ENCODE peak calls at places on chromosomes 2 and 18, in four cellular contexts. M, A, S and Y are unnamed samples. For H3K4me1, the result is how much of the 10 kb centered on the place peaks cover.

GRCh38 chr2:26572589-26572988 is 68.6 kb downstream of the CIB4 start:
- DNase-seq in M (no peak), A (peak), S (no peak), Y (no peak)

GRCh38 chr18:45688834-45689233 is 35.1 kb upstream of the SLC14A1 start:
- DNase-seq in M (no peak), A (no peak), S (no peak), Y (no peak)

GRCh38 chr2:20577495-20578235 is 73.2 kb downstream of the HS1BP3 start:
- DNase-seq in M (no peak), A (no peak), S (no peak), Y (no peak)

GRCh38 chr2:200812122-200813022 is 662 bp downstream of the BZW1 start:
- DNase-seq in M (no peak), A (peak), S (peak), Y (peak)

GRCh38 chr2:126656311-126657145 is 570 bp downstream of the GYPC start:
- DNase-seq in M (no peak), A (peak), S (peak), Y (peak)

GRCh38 chr2:97844311-97844859 is 131.0 kb downstream of the ZAP70 start:
- DNase-seq in M (no peak), A (no peak), S (no peak), Y (no peak)

GRCh38 chr2:179393481-179393880 is 128.8 kb upstream of the SESTD1 start:
- DNase-seq in M (no peak), A (no peak), S (no peak), Y (no peak)

GRCh38 chr2:182456784-182457183 is 29.9 kb upstream of the PDE1A start:
- DNase-seq in M (no peak), A (no peak), S (no peak), Y (peak)

GRCh38 chr2:72149556-72150156 is 2.0 kb upstream of the CYP26B1 start:
- DNase-seq in M (no peak), A (no peak), S (no peak), Y (no peak)

GRCh38 chr2:66686768-66687167 is 251.8 kb downstream of the MEIS1 start:
- DNase-seq in M (no peak), A (no peak), S (no peak), Y (no peak)

GRCh38 chr2:158990397-158991209 is 22.2 kb downstream of the TANC1 start:
- DNase-seq in M (no peak), A (no peak), S (no peak), Y (peak)

GRCh38 chr2:160956243-160956802 is 203.9 kb upstream of the TANK start:
- DNase-seq in M (no peak), A (no peak), S (peak), Y (no peak)

GRCh38 chr2:175111200-175111657 is 56.8 kb downstream of the ATF2 start:
- DNase-seq in M (peak), A (no peak), S (no peak), Y (peak)

GRCh38 chr2:60262178-60262577 is 291.3 kb downstream of the BCL11A start:
- DNase-seq in M (no peak), A (no peak), S (no peak), Y (no peak)

GRCh38 chr2:195382186-195382585 is 274.8 kb upstream of the SLC39A10 start:
- DNase-seq in M (no peak), A (no peak), S (no peak), Y (no peak)

GRCh38 chr2:191202881-191203397 is 42.3 kb upstream of the MYO1B start:
- DNase-seq in M (no peak), A (no peak), S (no peak), Y (peak)

GRCh38 chr2:233480490-233481202 is 85.9 kb downstream of the USP40 start:
- DNase-seq in M (no peak), A (no peak), S (no peak), Y (no peak)

GRCh38 chr18:47453038-47453437 is 201.6 kb upstream of the SKOR2 start:
- DNase-seq in M (no peak), A (no peak), S (no peak), Y (no peak)

GRCh38 chr18:12820526-12820925 is 63.5 kb downstream of the PTPN2 start:
- DNase-seq in M (no peak), A (no peak), S (no peak), Y (no peak)

GRCh38 chr18:9814431-9814830 is 71.3 kb upstream of the TXNDC2 start:
- DNase-seq in M (no peak), A (no peak), S (no peak), Y (peak)

GRCh38 chr2:127909019-127909418 is 23.3 kb upstream of the AMMECR1L start:
- DNase-seq in M (no peak), A (no peak), S (no peak), Y (no peak)

GRCh38 chr2:133344864-133345263 is 223.4 kb downstream of the NCKAP5 start:
- DNase-seq in M (no peak), A (no peak), S (no peak), Y (no peak)

DNA sequence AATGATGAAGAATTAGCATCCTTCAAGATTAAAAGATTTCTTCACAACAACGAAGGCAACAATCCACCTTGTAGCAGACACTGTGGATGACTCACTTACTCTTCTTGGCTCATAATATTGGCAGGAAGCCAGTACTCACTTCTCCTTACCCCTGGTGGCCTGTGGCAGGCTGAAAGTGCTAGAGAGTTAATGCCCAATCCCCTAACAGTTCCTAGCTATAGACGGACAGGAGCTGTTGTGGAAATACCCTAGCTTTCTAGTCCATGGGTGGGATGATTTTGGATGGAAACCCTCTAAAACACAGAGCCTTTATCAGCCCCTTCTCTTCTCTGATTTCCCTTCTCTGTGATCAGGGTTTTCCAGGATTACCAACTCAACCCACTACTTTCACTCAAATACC is 128.6 kb upstream of the NYAP2 start:
- DNase-seq in M (peak), A (no peak), S (no peak), Y (peak)
- TF ChIP-seq CTCF in M (no peak), A (no peak), S (no peak), Y (no peak)

GRCh38 chr2:18435425-18436037 is 124.9 kb downstream of the RDH14 start:
- DNase-seq in M (no peak), A (no peak), S (peak), Y (peak)

GRCh38 chr2:18439716-18440115 is 120.7 kb downstream of the RDH14 start:
- DNase-seq in M (no peak), A (no peak), S (no peak), Y (no peak)

GRCh38 chr2:18437909-18438308 is 122.5 kb downstream of the RDH14 start:
- DNase-seq in M (no peak), A (no peak), S (no peak), Y (no peak)

GRCh38 chr2:18433872-18434271 is 126.6 kb downstream of the RDH14 start:
- DNase-seq in M (no peak), A (no peak), S (no peak), Y (no peak)

DNA sequence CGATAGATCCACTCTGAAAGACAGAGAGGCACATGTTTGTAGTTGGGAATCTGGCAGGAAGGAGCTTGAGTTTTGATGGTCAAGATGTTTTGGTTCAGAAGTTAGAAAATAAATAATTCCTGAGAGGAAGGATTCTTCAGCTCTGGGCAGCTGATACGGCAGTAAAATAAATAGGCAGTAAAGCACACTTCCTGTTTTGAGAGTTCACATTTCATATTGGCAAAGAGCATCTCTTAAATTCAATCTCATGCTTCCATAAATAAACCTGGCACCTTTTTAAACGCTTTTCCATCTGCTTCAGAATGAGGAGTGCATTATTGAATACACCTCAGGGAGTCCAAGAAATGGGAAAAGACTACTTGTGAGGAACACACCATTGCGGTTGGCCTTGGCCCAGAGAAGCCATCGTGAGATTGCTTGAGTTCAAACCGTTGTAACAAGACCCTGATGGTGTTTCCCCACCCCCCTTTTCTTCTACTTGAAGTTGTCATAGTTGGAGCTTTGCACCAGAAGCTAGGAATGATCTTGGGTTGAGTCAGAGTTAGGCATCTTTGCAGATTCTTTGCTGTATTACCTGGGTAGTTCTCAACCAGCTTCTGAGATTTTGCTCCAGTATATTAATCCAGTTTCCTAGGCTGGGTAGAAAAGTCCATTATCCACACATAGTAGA is 123.9 kb downstream of the RDH14 start:
- DNase-seq in M (no peak), A (no peak), S (no peak), Y (no peak)
- H3K4me1 ChIP-seq in M (under half), A (under half), S (under half), Y (under half)

GRCh38 chr2:226077841-226078240 is 678.3 kb downstream of the NYAP2 start:
- DNase-seq in M (no peak), A (no peak), S (no peak), Y (no peak)

GRCh38 chr2:226079677-226080076 is 680.2 kb downstream of the NYAP2 start:
- DNase-seq in M (no peak), A (no peak), S (peak), Y (peak)

GRCh38 chr2:226080323-226080722 is 680.8 kb downstream of the NYAP2 start:
- DNase-seq in M (no peak), A (no peak), S (no peak), Y (peak)

GRCh38 chr2:226078656-226079055 is 679.1 kb downstream of the NYAP2 start:
- DNase-seq in M (no peak), A (no peak), S (no peak), Y (no peak)

DNA sequence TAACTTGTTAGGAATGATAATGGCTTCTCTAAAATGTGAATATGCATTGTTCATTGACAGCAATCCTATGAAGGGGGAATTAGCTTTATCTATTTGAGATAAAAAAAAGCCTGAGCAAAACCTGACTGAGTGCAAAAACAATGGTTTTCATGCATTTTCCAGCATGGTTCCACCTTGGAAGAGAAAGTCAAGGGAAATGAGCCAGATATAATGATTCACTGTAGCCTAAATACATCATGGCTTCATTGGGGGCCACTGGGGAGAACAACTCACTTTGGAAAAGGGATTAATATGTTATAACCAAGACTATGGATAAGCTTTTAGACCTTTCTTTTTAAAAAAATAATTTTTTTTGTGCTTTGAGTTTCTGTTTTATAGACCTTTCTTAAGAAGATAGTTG is 679.7 kb downstream of the NYAP2 start:
- DNase-seq in M (no peak), A (no peak), S (no peak), Y (peak)
- H3K4me3 ChIP-seq in M (no peak), A (no peak), S (no peak), Y (no peak)

GRCh38 chr2:241218131-241219029 is 29.9 kb downstream of the ANO7 start:
- DNase-seq in M (peak), A (peak), S (peak), Y (peak)
- TF ChIP-seq CTCF in M (peak), A (peak), S (no peak), Y (peak)

GRCh38 chr18:31678425-31678824 is 6.0 kb downstream of the B4GALT6 start:
- DNase-seq in M (no peak), A (no peak), S (no peak), Y (no peak)
- H3K4me1 ChIP-seq in M (under half), A (under half), S (under half), Y (under half)

GRCh38 chr2:63056309-63057065 is 5.9 kb downstream of the OTX1 start:
- DNase-seq in M (no peak), A (peak), S (no peak), Y (no peak)
- H3K4me3 ChIP-seq in M (peak), A (no peak), S (peak), Y (no peak)